ENCODE peak calls at places on chromosomes 16 and 17, in four cellular contexts. S is IMR-90, R is H9, U is H1. G is an unnamed sample.

GRCh38 chr17:6279659-6280058 is 155.3 kb downstream of the AIPL1 start:
- DNase-seq in U (peak), R (peak), S (no peak), G (peak)

GRCh38 chr17:40958086-40958953 is 8.4 kb downstream of the KRT39 start:
- DNase-seq in R (no peak), S (no peak), U (no peak), G (peak)

GRCh38 chr17:13593757-13594156 is 8.0 kb downstream of the HS3ST3A1 start:
- DNase-seq in S (peak), R (no peak), U (no peak), G (no peak)

GRCh38 chr16:89278441-89279240 is 61.1 kb downstream of the ZNF778 start:
- DNase-seq in S (no peak), U (no peak), R (no peak), G (no peak)

GRCh38 chr17:80694992-80695912 is 150.6 kb downstream of the RPTOR start:
- DNase-seq in U (no peak), R (no peak), S (no peak), G (no peak)

GRCh38 chr16:85655216-85656129 is 33.3 kb downstream of the GINS2 start:
- DNase-seq in R (no peak), U (no peak), S (no peak), G (no peak)

GRCh38 chr17:60902399-60902798 is 224.7 kb downstream of the BCAS3 start:
- DNase-seq in S (peak), U (no peak), R (no peak), G (no peak)

GRCh38 chr17:61284174-61284573 is 115.5 kb upstream of the TBX2 start:
- DNase-seq in S (peak), R (no peak), U (no peak), G (no peak)

GRCh38 chr16:57048095-57048494 is 44.3 kb upstream of the CPNE2 start:
- DNase-seq in R (no peak), S (no peak), U (no peak), G (no peak)

GRCh38 chr17:79811036-79811887 is 14.4 kb upstream of the CBX8 start:
- DNase-seq in S (no peak), U (peak), R (peak), G (no peak)

GRCh38 chr17:5780476-5780875 is 196.2 kb upstream of the NLRP1 start:
- DNase-seq in S (peak), U (no peak), R (no peak), G (no peak)

GRCh38 chr17:12252442-12252841 is 231.8 kb downstream of the MAP2K4 start:
- DNase-seq in R (no peak), U (no peak), S (no peak), G (no peak)

GRCh38 chr17:78544876-78545755 is 32.1 kb downstream of the DNAH17 start:
- DNase-seq in U (no peak), S (no peak), R (no peak), G (no peak)

GRCh38 chr17:36949461-36949927 is 740 bp downstream of the AATF start:
- DNase-seq in R (no peak), S (peak), U (no peak), G (no peak)

GRCh38 chr16:3876695-3877094 is 3.8 kb downstream of the CREBBP start:
- DNase-seq in S (peak), U (no peak), R (no peak), G (no peak)

GRCh38 chr17:16013943-16014407 is 14.4 kb downstream of the TTC19 start:
- DNase-seq in S (peak), R (no peak), U (no peak), G (peak)

GRCh38 chr17:17156107-17156506 is 50.0 kb downstream of the PLD6 start:
- DNase-seq in U (no peak), R (no peak), S (peak), G (no peak)

GRCh38 chr16:27224741-27225300 is 21.5 kb downstream of the KDM8 start:
- DNase-seq in R (no peak), U (no peak), S (no peak), G (no peak)

DNA sequence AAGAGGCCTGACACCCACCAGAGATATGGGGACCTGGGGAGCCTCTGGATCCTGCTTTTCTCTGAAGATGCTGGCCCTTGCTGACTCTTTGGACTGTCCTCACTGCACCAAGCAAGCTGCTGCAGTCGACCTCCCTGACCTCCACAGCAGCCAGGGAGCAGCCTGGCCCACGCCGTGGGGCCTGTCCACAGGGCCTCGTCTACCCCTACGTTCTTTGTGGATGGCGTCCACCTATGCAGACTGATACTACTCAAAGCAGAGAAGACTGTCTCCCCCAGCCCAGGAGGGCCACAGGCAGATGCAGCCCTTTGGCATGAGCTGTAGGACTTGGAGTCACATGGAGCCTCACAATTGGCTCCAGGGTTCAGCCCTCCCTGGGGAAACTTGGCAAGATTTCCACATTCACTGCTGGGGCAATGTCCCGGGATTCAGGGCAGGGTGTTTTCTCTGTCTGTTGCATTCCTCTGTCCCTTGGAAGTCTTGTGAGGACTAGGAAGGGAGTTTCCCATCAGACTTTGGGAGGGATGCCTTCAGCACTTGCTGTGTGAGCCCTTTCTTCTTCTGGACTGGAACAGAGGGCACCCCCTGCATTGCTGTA is 152.2 kb downstream of the NTN1 start:
- DNase-seq in S (no peak), R (no peak), U (no peak), G (no peak)
- H2AK5ac ChIP-seq in S (no peak), R (no peak), U (no peak), G (no peak)

DNA sequence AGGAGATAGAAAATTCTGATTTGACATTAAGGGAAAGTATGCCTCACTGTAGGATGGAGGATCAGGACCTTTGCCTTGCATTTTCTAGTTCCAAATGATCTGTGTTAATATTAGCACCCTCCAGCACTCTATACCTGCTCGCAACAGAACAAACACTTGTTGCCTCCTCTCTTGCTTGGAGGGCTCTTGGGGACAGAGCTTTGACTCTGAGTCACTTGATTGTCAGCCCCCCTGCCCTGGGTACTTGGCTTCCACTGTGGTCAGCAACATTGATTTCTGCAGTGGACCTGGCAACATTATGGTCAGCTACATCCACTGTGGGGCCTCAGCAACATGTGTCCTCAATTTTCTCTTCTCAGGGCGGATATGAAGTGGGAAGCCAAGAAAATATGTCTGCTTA is 94.5 kb upstream of the SMIM36 start:
- DNase-seq in R (no peak), S (no peak), U (no peak), G (no peak)
- H2BK15ac ChIP-seq in R (no peak), S (no peak), U (no peak), G (no peak)

GRCh38 chr16:2170587-2171435 is 15.2 kb downstream of the TRAF7 start:
- DNase-seq in U (no peak), R (no peak), S (no peak), G (no peak)
- H3K56ac ChIP-seq in U (no peak), R (no peak), S (no peak), G (no peak)

GRCh38 chr17:77439382-77440013 is 298.7 kb downstream of the SEC14L1 start:
- DNase-seq in S (no peak), R (no peak), U (no peak), G (no peak)
- H2AK5ac ChIP-seq in S (no peak), R (no peak), U (no peak), G (no peak)

GRCh38 chr16:67333315-67333714 is 6.7 kb downstream of the LRRC36 start:
- DNase-seq in R (no peak), U (no peak), S (no peak), G (no peak)

GRCh38 chr16:67341250-67341649 is 14.6 kb downstream of the LRRC36 start:
- DNase-seq in U (no peak), R (no peak), S (no peak), G (no peak)

GRCh38 chr16:67336646-67337045 is 10.0 kb downstream of the LRRC36 start:
- DNase-seq in U (no peak), S (no peak), R (no peak), G (no peak)

GRCh38 chr16:67339453-67339852 is 12.8 kb downstream of the LRRC36 start:
- DNase-seq in S (peak), R (no peak), U (no peak), G (no peak)

DNA sequence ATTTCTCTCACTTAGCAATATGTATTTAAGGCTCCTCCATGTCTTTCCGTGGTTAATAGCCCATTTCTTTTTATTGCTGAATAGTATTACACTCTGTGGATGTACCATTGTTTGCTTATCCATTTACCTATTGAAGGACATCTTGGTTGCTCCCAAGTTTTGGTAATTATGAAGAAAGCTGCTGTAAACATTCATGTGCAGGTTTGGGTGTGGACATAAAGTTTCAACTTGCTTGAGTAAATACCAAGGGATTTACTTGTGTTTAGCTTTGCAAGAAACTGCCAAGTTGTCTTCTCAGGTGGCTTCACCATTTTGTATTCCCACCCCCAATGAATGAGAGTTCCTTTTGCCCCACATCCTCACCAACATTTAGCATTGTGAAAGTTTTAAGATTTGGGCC is 9.5 kb downstream of the LRRC36 start:
- DNase-seq in S (no peak), U (no peak), R (no peak), G (no peak)
- H2BK15ac ChIP-seq in S (no peak), U (no peak), R (no peak), G (no peak)

GRCh38 chr17:82966415-82966814 is 113.0 kb upstream of the METRNL start:
- DNase-seq in S (no peak), R (peak), U (no peak), G (no peak)
- H3K56ac ChIP-seq in S (no peak), R (no peak), U (no peak), G (no peak)

GRCh38 chr17:47848198-47848513 is 2.8 kb downstream of the SP6 start:
- DNase-seq in S (no peak), R (no peak), U (no peak), G (no peak)

GRCh38 chr17:47852113-47852949 is 1.4 kb upstream of the SP6 start:
- DNase-seq in R (no peak), S (no peak), U (no peak), G (no peak)

GRCh38 chr17:47850692-47851573 is at the start of gene SP6:
- DNase-seq in R (peak), U (peak), S (peak), G (peak)

GRCh38 chr17:47851764-47852112 is 775 bp upstream of the SP6 start:
- DNase-seq in S (no peak), U (peak), R (peak), G (peak)

DNA sequence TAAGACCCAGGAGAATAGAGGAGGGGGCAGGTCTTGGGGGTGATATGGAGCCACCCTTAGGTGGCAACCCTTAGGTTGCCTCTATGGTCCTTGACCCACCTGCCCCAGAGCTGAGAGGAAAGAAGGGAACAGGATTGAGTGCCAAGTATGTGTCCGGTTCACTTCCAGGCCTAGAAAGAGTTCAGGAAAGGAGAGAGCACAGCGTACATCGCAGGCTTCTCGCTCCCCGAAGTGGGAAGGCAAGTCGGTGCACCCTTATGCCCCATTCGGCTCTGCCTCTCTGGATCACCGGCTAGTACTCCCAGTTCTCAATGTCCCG is 631 bp downstream of the SP6 start:
- DNase-seq in R (no peak), U (no peak), S (no peak), G (no peak)
- H2AK5ac ChIP-seq in R (no peak), U (no peak), S (no peak), G (no peak)

GRCh38 chr17:43932357-43932756 is 9.9 kb downstream of the PPY start:
- DNase-seq in U (no peak), S (no peak), R (no peak), G (no peak)
- H2BK15ac ChIP-seq in U (no peak), S (no peak), R (no peak), G (no peak)

DNA sequence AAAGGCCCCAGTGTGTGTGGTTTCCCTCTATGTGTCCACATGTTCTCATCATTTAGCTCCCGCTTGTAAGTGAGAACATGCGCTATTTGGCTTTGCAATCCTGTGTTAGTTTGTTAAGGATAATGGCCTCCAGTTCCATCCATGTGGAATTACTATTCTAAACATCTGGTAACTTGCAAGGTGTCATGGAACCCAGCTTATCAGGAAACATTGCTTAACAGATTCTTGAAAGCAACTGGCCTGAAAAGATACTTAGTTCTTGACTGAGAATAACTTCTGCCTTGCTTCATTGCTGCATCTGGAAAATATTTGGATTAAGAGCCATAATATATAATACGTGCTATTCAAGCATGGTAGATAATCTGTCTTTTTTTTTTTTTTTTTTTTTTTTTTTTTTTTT is 27.8 kb downstream of the PAFAH1B1 start:
- DNase-seq in R (no peak), S (peak), U (no peak), G (no peak)
- H3K56ac ChIP-seq in R (no peak), S (no peak), U (no peak), G (no peak)